ENCODE peak calls at places on chromosomes 12 and 14, in seven cellular contexts. D, U, G, S, M, X and I are unnamed samples.

GRCh38 chr12:72272731-72273498 is 745 bp downstream of the TRHDE start:
- DNase-seq in D (peak), U (peak), G (peak), S (no peak), M (no peak), X (no peak), I (no peak)

GRCh38 chr14:100733152-100733850 is 6.6 kb downstream of the DLK1 start:
- DNase-seq in D (peak), U (no peak), G (no peak), S (no peak), M (no peak), X (no peak), I (no peak)

GRCh38 chr14:22920697-22921096 is 1.7 kb upstream of the RBM23 start:
- DNase-seq in D (no peak), U (no peak), G (no peak), S (no peak), M (no peak), X (no peak), I (no peak)

GRCh38 chr12:115817399-115817798 is 460.1 kb downstream of the MED13L start:
- DNase-seq in D (no peak), U (no peak), G (no peak), S (no peak), M (no peak), X (no peak), I (no peak)

GRCh38 chr12:89256060-89256459 is 96.2 kb downstream of the DUSP6 start:
- DNase-seq in D (no peak), U (no peak), G (no peak), S (no peak), M (no peak), X (no peak), I (no peak)

GRCh38 chr14:67853748-67854147 is 34.2 kb downstream of the RAD51B start:
- DNase-seq in D (no peak), U (no peak), G (no peak), S (no peak), M (no peak), X (no peak), I (no peak)

GRCh38 chr14:54549862-54550261 is 17.1 kb upstream of the SAMD4A start:
- DNase-seq in D (no peak), U (no peak), G (no peak), S (no peak), M (no peak), X (no peak), I (no peak)

GRCh38 chr14:103730490-103731035 is 15.0 kb downstream of the ZFYVE21 start:
- DNase-seq in D (peak), U (no peak), G (no peak), S (no peak), M (peak), X (no peak), I (no peak)

GRCh38 chr12:121579190-121579791 is 1.5 kb downstream of the KDM2B start:
- DNase-seq in D (peak), U (peak), G (peak), S (no peak), M (peak), X (no peak), I (peak)

GRCh38 chr12:63855299-63855698 is 10.8 kb downstream of the SRGAP1 start:
- DNase-seq in D (no peak), U (no peak), G (no peak), S (no peak), M (no peak), X (no peak), I (no peak)

GRCh38 chr12:71567562-71567961 is 96.1 kb downstream of the ZFC3H1 start:
- DNase-seq in D (no peak), U (no peak), G (no peak), S (no peak), M (peak), X (no peak), I (no peak)

GRCh38 chr14:63448841-63449240 is 94.3 kb downstream of the PPP2R5E start:
- DNase-seq in D (no peak), U (no peak), G (no peak), S (no peak), M (no peak), X (no peak), I (no peak)

GRCh38 chr14:43579743-43580142 is 927.3 kb downstream of the FSCB start:
- DNase-seq in D (no peak), U (no peak), G (no peak), S (no peak), M (no peak), X (no peak), I (no peak)

GRCh38 chr12:51275088-51275487 is 4.9 kb upstream of the SMAGP start:
- DNase-seq in D (no peak), U (no peak), G (no peak), S (no peak), M (no peak), X (no peak), I (no peak)

GRCh38 chr12:464484-465267 is 4.9 kb downstream of the B4GALNT3 start:
- DNase-seq in D (no peak), U (no peak), G (no peak), S (no peak), M (no peak), X (no peak), I (no peak)

GRCh38 chr12:82375201-82375600 is 16.9 kb downstream of the METTL25 start:
- DNase-seq in D (no peak), U (no peak), G (no peak), S (no peak), M (no peak), X (no peak), I (no peak)

GRCh38 chr12:34219046-34219770 is 196.9 kb downstream of the ALG10 start:
- DNase-seq in D (peak), U (no peak), G (no peak), S (no peak), M (no peak), X (no peak), I (no peak)

GRCh38 chr12:124681779-124682391 is 114.5 kb upstream of the NCOR2 start:
- DNase-seq in D (no peak), U (no peak), G (no peak), S (peak), M (no peak), X (no peak), I (no peak)

GRCh38 chr14:103856105-103856504 is 8.7 kb upstream of the PPP1R13B start:
- DNase-seq in D (no peak), U (no peak), G (no peak), S (no peak), M (no peak), X (no peak), I (no peak)

GRCh38 chr12:49962861-49963765 is 1.4 kb downstream of the AQP5 start:
- DNase-seq in D (no peak), U (no peak), G (no peak), S (no peak), M (no peak), X (no peak), I (no peak)

GRCh38 chr14:55957950-55958349 is 160.3 kb upstream of the PELI2 start:
- DNase-seq in D (no peak), U (no peak), G (no peak), S (no peak), M (no peak), X (no peak), I (peak)

GRCh38 chr12:77122236-77122635 is 56.9 kb upstream of the E2F7 start:
- DNase-seq in D (no peak), U (no peak), G (no peak), S (peak), M (no peak), X (no peak), I (no peak)

DNA sequence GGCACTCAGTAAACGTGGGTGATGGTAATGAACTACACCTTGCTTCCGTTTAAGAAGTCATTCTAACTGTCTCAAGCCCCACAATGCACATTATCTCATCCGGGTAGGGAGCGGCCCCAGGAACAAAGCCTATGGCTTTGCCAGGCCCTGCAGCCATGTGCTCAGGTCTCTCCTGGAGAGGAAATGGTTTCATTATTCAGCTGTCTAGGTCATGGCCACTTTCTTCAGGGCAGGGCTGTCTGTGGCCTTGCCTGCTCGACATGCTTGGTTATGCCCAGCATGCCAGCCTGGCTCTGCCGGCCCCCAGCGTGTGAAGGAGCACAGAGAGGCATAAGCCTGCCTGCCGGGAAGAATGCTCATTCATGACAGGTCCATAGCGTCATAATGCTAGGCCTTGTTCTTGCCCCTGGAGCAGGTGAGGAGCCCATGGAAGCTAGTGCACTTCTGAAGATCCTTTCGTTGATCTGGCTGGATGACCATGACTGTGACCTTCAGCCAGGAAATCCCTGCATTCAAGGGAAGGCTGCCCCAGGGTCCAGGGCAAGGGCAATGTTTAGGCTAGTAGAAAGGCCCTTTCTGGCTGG is 26.3 kb upstream of the FOS start:
- DNase-seq in D (no peak), U (no peak), G (no peak), S (no peak), M (no peak), X (no peak), I (no peak)
- TF ChIP-seq TAF1 in D (no peak), U (no peak), G (no peak), S (no peak), M (no peak), X (no peak), I (no peak)

GRCh38 chr12:112180422-112180821 is 55.1 kb downstream of the TRAFD1 start:
- DNase-seq in D (no peak), U (no peak), G (no peak), S (no peak), M (no peak), X (no peak), I (no peak)

GRCh38 chr12:112184056-112184887 is 58.9 kb downstream of the TRAFD1 start:
- DNase-seq in D (no peak), U (no peak), G (no peak), S (no peak), M (no peak), X (no peak), I (no peak)

GRCh38 chr12:112183141-112183581 is 57.8 kb downstream of the TRAFD1 start:
- DNase-seq in D (no peak), U (no peak), G (no peak), S (no peak), M (peak), X (peak), I (no peak)

GRCh38 chr12:112183591-112184021 is 58.2 kb downstream of the TRAFD1 start:
- DNase-seq in D (no peak), U (no peak), G (no peak), S (no peak), M (no peak), X (peak), I (peak)

DNA sequence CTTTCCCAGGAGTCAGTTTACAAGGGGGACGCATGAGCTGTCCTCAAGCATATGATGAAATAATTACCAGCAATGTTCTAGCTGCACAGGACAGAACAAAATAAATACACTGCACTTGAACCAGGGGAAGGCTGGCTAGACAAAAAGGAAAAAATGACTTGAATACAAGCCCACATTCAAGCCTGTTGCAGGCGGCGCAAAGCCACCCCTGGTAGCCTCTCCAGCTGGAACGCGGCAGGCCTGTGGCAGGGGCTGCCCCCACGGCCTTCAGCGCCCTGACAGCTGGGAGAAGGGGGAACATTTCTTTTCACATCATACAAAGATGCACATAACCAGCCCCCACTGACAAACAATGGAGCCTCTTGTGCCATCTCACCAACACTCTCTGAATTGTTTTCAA is 57.1 kb downstream of the TRAFD1 start:
- DNase-seq in D (no peak), U (no peak), G (no peak), S (no peak), M (no peak), X (no peak), I (no peak)
- TF ChIP-seq TAF1 in D (no peak), U (no peak), G (no peak), S (no peak), M (no peak), X (no peak), I (no peak)

DNA sequence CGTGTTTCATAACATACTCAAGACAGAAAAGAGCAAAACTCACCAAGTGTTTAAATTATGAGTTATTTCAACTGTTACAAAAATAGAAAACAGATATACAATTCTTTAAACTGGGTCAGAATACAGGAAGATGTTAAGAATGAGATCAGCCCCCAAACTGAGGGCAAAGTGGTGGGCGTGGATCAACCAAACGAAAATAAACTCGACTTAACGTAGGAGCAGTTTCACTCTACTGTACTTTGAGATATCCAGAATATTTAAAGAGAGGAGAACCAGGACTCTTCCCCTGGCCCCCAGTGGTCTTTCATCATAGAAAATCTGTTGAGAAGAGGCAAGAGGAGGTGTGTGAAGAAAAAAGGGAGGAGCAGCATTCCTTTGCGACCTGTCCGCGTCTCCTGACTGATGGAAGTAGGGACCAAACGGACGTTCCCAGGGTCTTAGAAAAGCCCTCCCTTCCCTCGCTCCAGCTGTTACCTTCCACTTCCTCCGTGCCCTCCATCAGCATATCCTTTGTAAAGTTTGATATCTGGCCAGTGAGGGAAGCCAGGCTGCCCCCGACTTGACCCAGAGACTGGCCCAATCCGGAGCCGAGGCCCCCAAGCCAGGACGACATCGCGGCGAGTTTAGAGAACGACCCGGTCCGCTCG is 663 bp downstream of the TRIP11 start:
- DNase-seq in D (peak), U (no peak), G (no peak), S (peak), M (peak), X (no peak), I (peak)
- TF ChIP-seq TAF1 in D (no peak), U (no peak), G (no peak), S (no peak), M (no peak), X (no peak), I (no peak)

DNA sequence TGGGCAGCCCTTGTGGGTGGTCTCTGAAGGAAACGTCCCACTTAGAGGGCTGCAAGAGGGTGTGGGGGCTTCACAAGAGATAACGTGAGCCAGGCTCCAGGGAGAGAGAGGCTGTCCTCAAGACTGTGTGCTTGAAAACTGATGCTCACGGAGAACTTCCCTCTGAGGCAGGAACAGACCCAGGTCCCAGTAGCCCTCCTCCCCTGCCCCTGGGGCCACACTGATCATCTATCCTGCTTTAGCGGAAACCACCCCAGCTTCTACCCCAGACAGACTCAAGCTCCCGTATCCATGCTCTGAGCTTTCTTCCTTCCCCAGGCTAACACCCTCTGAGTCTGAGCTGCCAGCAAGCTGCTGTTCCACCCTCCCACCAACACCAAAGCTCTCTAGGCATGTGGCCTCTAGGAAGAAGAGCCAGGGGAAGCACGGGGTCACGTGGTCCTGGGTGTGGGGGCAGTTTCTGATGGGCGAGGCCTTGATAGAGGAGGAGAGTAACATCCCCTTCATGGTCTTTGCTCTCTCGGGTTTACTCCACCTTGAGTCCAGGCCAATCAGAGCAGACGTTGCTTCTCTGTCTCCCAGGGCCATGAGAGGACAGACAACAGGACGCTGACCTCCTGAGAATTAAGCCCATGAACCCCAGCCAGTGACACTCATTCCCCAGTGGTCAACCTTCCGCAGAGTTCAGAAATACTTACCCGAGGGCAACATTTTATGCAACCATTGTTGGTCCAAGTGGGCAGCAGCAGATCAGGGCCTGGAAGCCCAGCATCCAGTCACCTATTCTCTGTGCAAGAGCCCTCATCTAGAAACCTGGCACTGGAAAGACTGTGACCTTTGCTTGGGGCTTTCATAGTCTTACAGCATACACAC is 1.3 kb downstream of the PCK2 start:
- DNase-seq in D (peak), U (peak), G (peak), S (peak), M (peak), X (peak), I (peak)
- TF ChIP-seq TAF1 in D (peak), U (peak), G (peak), S (peak), M (peak), X (peak), I (peak)

GRCh38 chr12:113413488-113413939 is 8.7 kb upstream of the SDSL start:
- DNase-seq in D (no peak), U (no peak), G (no peak), S (peak), M (peak), X (no peak), I (no peak)
- TF ChIP-seq TAF1 in D (no peak), U (no peak), G (no peak), S (no peak), M (no peak), X (no peak), I (no peak)